ENCODE peak calls at places on chromosomes 4 and X, in six cellular contexts. O is left ventricle myocardium inferior, N is epithelial cell of proximal tubule, V is IMR-90, L is nephron progenitor cell, Y is neural progenitor cell. E is an unnamed sample.

GRCh38 chrX:131734621-131735020 is 190.7 kb downstream of the OR13H1 start:
- DNase-seq in O (no peak), N (no peak), V (peak; percentile 81), L (no peak), Y (no peak), E (no peak)

GRCh38 chrX:131677655-131678628 is 134.1 kb downstream of the OR13H1 start:
- DNase-seq in O (no peak), N (no peak), V (peak; percentile 3), L (peak; percentile 78), Y (peak; percentile 70), E (no peak)

GRCh38 chr4:25343671-25344070 is 31.1 kb downstream of the ZCCHC4 start:
- DNase-seq in O (no peak), N (peak; percentile 40), V (peak; percentile 43), L (no peak), Y (no peak), E (no peak)

GRCh38 chr4:186809070-186809469 is 85.4 kb upstream of the FAT1 start:
- DNase-seq in O (no peak), N (no peak), V (no peak), L (no peak), Y (no peak), E (no peak)

GRCh38 chr4:147678796-147679549 is 5.0 kb downstream of the PRMT9 start:
- DNase-seq in O (no peak), N (no peak), V (peak; percentile 41), L (no peak), Y (no peak), E (no peak)

GRCh38 chr4:36348403-36348938 is 67.1 kb downstream of the DTHD1 start:
- DNase-seq in O (no peak), N (peak; percentile 40), V (no peak), L (no peak), Y (no peak), E (no peak)

GRCh38 chr4:113962719-113963274 is 16.6 kb downstream of the ARSJ start:
- DNase-seq in O (no peak), N (no peak), V (no peak), L (no peak), Y (no peak), E (no peak)

GRCh38 chr4:182881928-182882327 is 35.3 kb downstream of the DCTD start:
- DNase-seq in O (peak; percentile 36), N (no peak), V (no peak), L (no peak), Y (no peak), E (no peak)

GRCh38 chr4:4559596-4559995 is 17.7 kb upstream of the STX18 start:
- DNase-seq in O (no peak), N (no peak), V (peak; percentile 45), L (no peak), Y (no peak), E (no peak)

GRCh38 chr4:98733601-98734000 is 75.2 kb upstream of the TSPAN5 start:
- DNase-seq in O (no peak), N (no peak), V (no peak), L (no peak), Y (no peak), E (no peak)

GRCh38 chr4:106032851-106033286 is 137.6 kb downstream of the NPNT start:
- DNase-seq in O (no peak), N (no peak), V (no peak), L (no peak), Y (no peak), E (no peak)

GRCh38 chr4:108173599-108174057 is 4.9 kb upstream of the LEF1 start:
- DNase-seq in O (no peak), N (no peak), V (no peak), L (no peak), Y (no peak), E (no peak)

GRCh38 chrX:15929231-15929630 is 74.6 kb upstream of the AP1S2 start:
- DNase-seq in O (no peak), N (no peak), V (no peak), L (no peak), Y (no peak), E (no peak)

GRCh38 chrX:37315511-37316248 is 33.5 kb upstream of the PRRG1 start:
- DNase-seq in O (no peak), N (no peak), V (no peak), L (no peak), Y (no peak), E (no peak)

GRCh38 chr4:103075435-103075893 is 1.1 kb downstream of the SLC9B2 start:
- DNase-seq in O (no peak), N (no peak), V (peak; percentile 26), L (no peak), Y (no peak), E (no peak)

GRCh38 chr4:62274782-62275181 is 1074.7 kb downstream of the ADGRL3 start:
- DNase-seq in O (no peak), N (no peak), V (no peak), L (no peak), Y (no peak), E (no peak)

GRCh38 chr4:173040200-173040599 is 128.4 kb upstream of the GALNT7 start:
- DNase-seq in O (no peak), N (peak; percentile 91), V (peak; percentile 4), L (no peak), Y (peak; percentile 15), E (no peak)

GRCh38 chrX:47620303-47620685 is 637 bp upstream of the SYN1 start:
- DNase-seq in O (no peak), N (no peak), V (no peak), L (no peak), Y (no peak), E (no peak)

GRCh38 chrX:47621851-47622250 is 2.2 kb upstream of the SYN1 start:
- DNase-seq in O (no peak), N (no peak), V (no peak), L (no peak), Y (no peak), E (no peak)

GRCh38 chrX:47623540-47624027 is 3.9 kb upstream of the SYN1 start:
- DNase-seq in O (peak; percentile 29), N (no peak), V (peak; percentile 76), L (peak; percentile 69), Y (peak; percentile 90), E (no peak)

GRCh38 chrX:47618923-47619485 is 653 bp downstream of the SYN1 start:
- DNase-seq in O (no peak), N (no peak), V (no peak), L (no peak), Y (no peak), E (no peak)

DNA sequence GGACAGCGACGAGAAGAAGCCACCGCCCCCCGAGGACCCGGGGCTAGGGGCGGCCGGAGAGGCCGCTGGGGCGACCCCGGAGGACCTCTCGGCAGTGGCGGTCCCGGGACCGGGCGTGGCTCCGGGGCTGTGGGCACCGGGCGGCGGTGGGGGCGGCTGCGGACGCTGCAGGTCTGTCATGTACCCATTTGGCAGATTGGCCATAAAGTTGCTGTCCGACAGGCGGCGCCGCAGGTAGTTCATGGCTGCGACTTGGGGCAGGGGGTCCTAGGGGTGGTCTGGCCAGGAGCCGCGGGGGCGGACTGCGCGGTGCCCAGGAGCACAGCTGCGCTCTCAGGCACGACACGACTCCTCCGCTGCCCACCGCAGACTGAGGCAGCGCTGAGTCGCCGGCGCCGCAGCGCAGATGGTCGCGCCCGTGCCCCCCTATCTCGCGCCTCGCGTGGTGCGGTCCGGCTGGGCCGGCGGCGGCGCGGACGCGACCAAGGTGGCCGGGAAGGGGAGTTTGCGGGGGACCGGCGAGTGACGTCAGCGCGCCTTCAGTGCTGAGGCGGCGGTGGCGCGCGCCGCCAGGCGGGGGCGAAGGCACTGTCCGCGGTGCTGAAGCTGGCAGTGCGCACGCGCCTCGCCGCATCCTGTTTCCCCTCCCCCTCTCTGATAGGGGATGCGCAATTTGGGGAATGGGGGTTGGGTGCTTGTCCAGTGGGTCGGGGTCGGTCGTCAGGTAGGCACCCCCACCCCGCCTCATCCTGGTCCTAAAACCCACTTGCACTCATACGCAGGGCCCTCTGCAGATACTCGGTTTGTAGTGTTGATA is at the start of gene SYN1:
- DNase-seq in O (peak; percentile 81), N (no peak), V (peak; percentile 74), L (peak; percentile 88), Y (peak; percentile 93), E (peak; percentile 87)
- TF ChIP-seq CTCF in O (peak; percentile 28), N (no peak), V (no peak), L (no peak), Y (peak; percentile 9), E (peak; percentile 19)

GRCh38 chrX:30938295-30938694 is 49.2 kb upstream of the TAB3 start:
- DNase-seq in O (no peak), N (no peak), V (no peak), L (no peak), Y (no peak), E (no peak)

GRCh38 chrX:30935985-30936384 is 46.9 kb upstream of the TAB3 start:
- DNase-seq in O (no peak), N (peak; percentile 1), V (peak; percentile 3), L (peak; percentile 7), Y (peak; percentile 24), E (no peak)

GRCh38 chrX:30943984-30944383 is 54.9 kb upstream of the TAB3 start:
- DNase-seq in O (no peak), N (no peak), V (no peak), L (no peak), Y (no peak), E (no peak)

GRCh38 chrX:30939928-30940327 is 50.9 kb upstream of the TAB3 start:
- DNase-seq in O (no peak), N (no peak), V (no peak), L (no peak), Y (no peak), E (no peak)

GRCh38 chrX:30941898-30942297 is 52.8 kb upstream of the TAB3 start:
- DNase-seq in O (no peak), N (no peak), V (no peak), L (no peak), Y (no peak), E (no peak)
- TF ChIP-seq CTCF in O (no peak), N (no peak), V (no peak), L (no peak), Y (no peak), E (no peak)

GRCh38 chr4:762211-763190 is 56.9 kb downstream of the PCGF3 start:
- DNase-seq in O (no peak), N (no peak), V (no peak), L (no peak), Y (no peak), E (no peak)
- TF ChIP-seq CTCF in O (peak; percentile 7), N (peak; percentile 40), V (peak; percentile 19), L (no peak), Y (peak; percentile 22), E (peak; percentile 58)

GRCh38 chr4:7659429-7660175 is 224.9 kb upstream of the PSAPL1 start:
- DNase-seq in O (no peak), N (no peak), V (no peak), L (no peak), Y (no peak), E (no peak)

GRCh38 chr4:7658297-7659204 is 223.8 kb upstream of the PSAPL1 start:
- DNase-seq in O (no peak), N (no peak), V (peak; percentile 79), L (no peak), Y (no peak), E (no peak)

GRCh38 chr4:7660640-7661039 is 225.9 kb upstream of the PSAPL1 start:
- DNase-seq in O (no peak), N (no peak), V (no peak), L (no peak), Y (no peak), E (no peak)

GRCh38 chr4:7661066-7661748 is 226.5 kb upstream of the PSAPL1 start:
- DNase-seq in O (no peak), N (no peak), V (no peak), L (no peak), Y (no peak), E (no peak)

DNA sequence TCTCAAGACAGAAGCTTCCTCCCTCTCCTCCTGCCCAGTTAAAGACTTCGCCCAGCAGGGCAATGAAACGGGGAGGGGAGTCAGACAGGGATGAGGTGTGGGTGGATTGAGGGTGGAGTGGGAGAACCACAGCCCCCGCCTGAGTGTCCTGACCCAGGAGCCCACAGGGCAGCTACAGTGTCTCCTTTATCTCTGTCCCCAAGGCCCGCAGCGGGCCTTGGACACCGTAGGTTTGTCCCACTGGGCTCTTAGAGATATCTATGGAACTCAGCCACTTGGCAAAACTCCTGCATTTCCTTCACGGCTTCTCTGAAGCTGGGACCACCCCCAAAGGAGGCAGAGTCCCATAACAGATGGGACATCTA is 225.4 kb upstream of the PSAPL1 start:
- DNase-seq in O (no peak), N (no peak), V (no peak), L (no peak), Y (no peak), E (no peak)
- TF ChIP-seq CTCF in O (no peak), N (no peak), V (no peak), L (no peak), Y (no peak), E (no peak)

E was measured in type B pancreatic cell.